ENCODE peak calls at places on chromosomes 11 and 22, in six cellular contexts. W is heart right ventricle, L is cardiac muscle cell, O is GM23248, B is upper lobe of right lung, Y is HCT116. Z is an unnamed sample. For H3K9me3, the result is how much of the 10 kb centered on the place peaks cover.

GRCh38 chr11:5291207-5291838 is 10.4 kb downstream of the OR51B4 start:
- DNase-seq in O (peak), W (no peak), B (no peak), L (peak), Y (peak), Z (no peak)

GRCh38 chr11:112925516-112926310 is 35.5 kb upstream of the NCAM1 start:
- DNase-seq in L (no peak), O (no peak), Y (no peak), B (no peak), W (no peak), Z (no peak)

GRCh38 chr11:57639321-57640067 is 10.2 kb downstream of the YPEL4 start:
- DNase-seq in L (peak), O (peak), W (no peak), Y (no peak), B (no peak), Z (no peak)

GRCh38 chr11:94452988-94453387 is 40.7 kb downstream of the MRE11 start:
- DNase-seq in B (no peak), L (no peak), O (no peak), W (no peak), Y (no peak), Z (no peak)

GRCh38 chr11:1391165-1392010 is 1.7 kb downstream of the BRSK2 start:
- DNase-seq in O (no peak), W (no peak), B (no peak), L (no peak), Y (no peak), Z (no peak)

GRCh38 chr11:95922536-95923440 is 1.1 kb downstream of the MTMR2 start:
- DNase-seq in O (peak), Y (no peak), L (no peak), B (no peak), W (no peak), Z (no peak)

GRCh38 chr11:19243143-19243542 is 2.4 kb upstream of the E2F8 start:
- DNase-seq in O (no peak), B (no peak), Y (no peak), L (no peak), W (no peak), Z (no peak)

GRCh38 chr11:66363805-66364535 is 7.6 kb downstream of the SLC29A2 start:
- DNase-seq in L (no peak), O (no peak), Y (no peak), W (no peak), B (peak), Z (peak)

GRCh38 chr22:23077627-23078461 is 7.5 kb downstream of the GNAZ start:
- DNase-seq in Y (no peak), B (no peak), W (no peak), O (no peak), L (no peak), Z (no peak)

GRCh38 chr11:11732116-11732515 is 109.7 kb upstream of the USP47 start:
- DNase-seq in O (peak), W (no peak), L (no peak), Y (no peak), B (no peak), Z (no peak)

GRCh38 chr11:120551191-120551590 is 39.6 kb downstream of the GRIK4 start:
- DNase-seq in Y (no peak), B (no peak), W (no peak), O (no peak), L (no peak), Z (no peak)

GRCh38 chr22:49013707-49014106 is 814.0 kb downstream of the BRD1 start:
- DNase-seq in Y (no peak), W (no peak), L (no peak), O (no peak), B (peak), Z (no peak)

GRCh38 chr22:40991298-40991697 is 40.1 kb downstream of the RBX1 start:
- DNase-seq in Y (no peak), O (no peak), L (no peak), W (no peak), B (no peak), Z (no peak)

GRCh38 chr11:12542186-12542935 is 131.9 kb upstream of the TEAD1 start:
- DNase-seq in W (no peak), B (no peak), L (no peak), O (peak), Y (no peak), Z (no peak)

GRCh38 chr11:78351193-78351592 is 66.4 kb downstream of the GAB2 start:
- DNase-seq in W (no peak), L (no peak), Y (no peak), B (no peak), O (peak), Z (no peak)

GRCh38 chr11:17684550-17684949 is 34.8 kb upstream of the MYOD1 start:
- DNase-seq in O (no peak), W (no peak), B (no peak), Y (no peak), L (no peak), Z (no peak)

GRCh38 chr11:57248780-57249383 is 11.8 kb upstream of the APLNR start:
- DNase-seq in O (peak), W (peak), L (peak), Y (peak), B (no peak), Z (no peak)

GRCh38 chr11:115112779-115113178 is 391.4 kb downstream of the CADM1 start:
- DNase-seq in O (no peak), W (no peak), L (no peak), B (no peak), Y (no peak), Z (no peak)

GRCh38 chr11:25734592-25735211 is 597.2 kb upstream of the ANO3 start:
- DNase-seq in B (no peak), L (peak), Y (no peak), O (peak), W (no peak), Z (no peak)

GRCh38 chr11:34512810-34513673 is 552 bp downstream of the ELF5 start:
- DNase-seq in O (peak), Y (peak), L (peak), B (peak), W (peak), Z (no peak)

GRCh38 chr11:129277216-129277838 is 85.2 kb upstream of the ARHGAP32 start:
- DNase-seq in L (peak), B (no peak), W (no peak), Y (no peak), O (peak), Z (no peak)

GRCh38 chr22:27624705-27625104 is 176.9 kb downstream of the MN1 start:
- DNase-seq in B (no peak), O (no peak), W (no peak), L (no peak), Y (no peak), Z (no peak)

GRCh38 chr11:61550665-61551227 is 30.1 kb downstream of the SYT7 start:
- DNase-seq in O (no peak), L (no peak), Y (no peak), W (no peak), B (no peak), Z (no peak)

GRCh38 chr11:74673956-74674355 is 57.3 kb downstream of the CHRDL2 start:
- DNase-seq in W (no peak), B (no peak), Y (no peak), O (no peak), L (no peak), Z (no peak)

GRCh38 chr11:5508605-5509004 is 1.2 kb downstream of the UBQLN3 start:
- DNase-seq in O (no peak), L (no peak), W (no peak), B (no peak), Y (no peak), Z (no peak)

GRCh38 chr11:442611-443081 is 835 bp upstream of the ANO9 start:
- DNase-seq in B (no peak), O (no peak), W (no peak), Y (no peak), L (no peak), Z (no peak)

GRCh38 chr11:80477178-80477577 is 1036.3 kb upstream of the TENM4 start:
- DNase-seq in O (no peak), B (no peak), W (no peak), L (no peak), Y (no peak), Z (no peak)

DNA sequence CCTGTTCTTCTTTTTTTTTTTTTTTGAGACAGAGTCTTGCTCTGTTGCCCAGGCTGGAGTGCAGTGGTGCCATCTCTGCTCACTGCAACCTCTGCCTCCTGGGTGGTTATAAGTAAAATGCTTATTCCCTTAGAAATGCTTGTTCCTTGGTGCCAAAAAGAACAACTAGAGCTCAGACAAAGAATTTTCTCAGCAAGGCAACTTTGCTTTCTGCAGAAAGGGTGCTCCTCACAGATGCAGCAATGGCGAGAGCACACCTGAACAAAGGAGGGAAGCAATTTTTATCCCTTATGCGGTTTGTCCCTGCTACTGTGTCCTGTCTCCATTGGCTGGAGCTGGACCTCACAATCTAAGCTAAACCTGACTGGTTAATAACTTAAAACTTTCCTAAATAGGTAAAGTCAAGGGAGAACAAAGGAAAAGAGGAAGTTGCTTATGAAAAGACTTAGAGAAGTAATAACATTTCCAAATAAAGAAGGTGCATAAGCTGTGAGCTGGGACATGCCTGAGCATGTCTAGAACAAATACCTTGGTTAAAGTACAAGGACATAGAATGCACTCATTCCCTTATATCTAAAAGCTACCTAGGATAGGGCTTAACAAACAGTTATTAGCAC is 90.0 kb upstream of the PRR5 start:
- DNase-seq in B (no peak), Y (no peak), L (no peak), O (no peak), W (no peak), Z (no peak)
- H3K9me3 ChIP-seq in B (under half), Y (under half), L (under half), O (under half), W (half or more), Z (under half)

GRCh38 chr11:70703141-70704052 is 305.1 kb downstream of the CTTN start:
- DNase-seq in Y (no peak), L (no peak), B (peak), W (no peak), O (no peak), Z (no peak)
- H3K9me3 ChIP-seq in Y (under half), L (under half), B (under half), W (under half), O (under half), Z (under half)

DNA sequence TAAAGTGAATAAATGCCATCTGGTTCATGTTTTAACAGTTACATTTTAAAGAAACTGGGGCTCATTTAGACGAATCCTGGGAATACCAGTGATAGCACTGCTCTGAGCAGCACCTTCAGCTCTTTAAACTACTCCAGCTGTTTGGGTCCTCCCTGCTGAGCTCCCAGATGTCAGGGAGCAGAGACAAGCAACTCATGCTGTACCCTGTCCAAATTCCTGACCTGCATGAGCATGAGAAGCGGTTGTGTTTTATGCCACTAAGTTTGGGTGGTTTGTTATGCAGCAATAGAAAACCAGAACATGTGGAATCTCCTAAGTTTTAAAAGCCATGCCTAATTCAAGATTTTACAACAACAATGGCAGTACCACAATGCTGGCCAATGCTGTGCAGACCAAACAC is 90.1 kb downstream of the FDX1 start:
- DNase-seq in W (no peak), B (no peak), L (no peak), O (peak), Y (no peak), Z (no peak)
- H3K9me3 ChIP-seq in W (under half), B (under half), L (under half), O (under half), Y (under half), Z (under half)

GRCh38 chr11:91956711-91957110 is 267.9 kb upstream of the FAT3 start:
- DNase-seq in L (no peak), B (no peak), Y (no peak), O (no peak), W (no peak), Z (no peak)
- H3K9me3 ChIP-seq in L (under half), B (under half), Y (under half), O (under half), W (under half), Z (under half)

GRCh38 chr22:46835693-46836092 is 73.2 kb downstream of the TBC1D22A start:
- DNase-seq in Y (no peak), L (no peak), O (no peak), W (no peak), B (no peak), Z (no peak)
- H3K9me3 ChIP-seq in Y (under half), L (under half), O (under half), W (under half), B (under half), Z (under half)

DNA sequence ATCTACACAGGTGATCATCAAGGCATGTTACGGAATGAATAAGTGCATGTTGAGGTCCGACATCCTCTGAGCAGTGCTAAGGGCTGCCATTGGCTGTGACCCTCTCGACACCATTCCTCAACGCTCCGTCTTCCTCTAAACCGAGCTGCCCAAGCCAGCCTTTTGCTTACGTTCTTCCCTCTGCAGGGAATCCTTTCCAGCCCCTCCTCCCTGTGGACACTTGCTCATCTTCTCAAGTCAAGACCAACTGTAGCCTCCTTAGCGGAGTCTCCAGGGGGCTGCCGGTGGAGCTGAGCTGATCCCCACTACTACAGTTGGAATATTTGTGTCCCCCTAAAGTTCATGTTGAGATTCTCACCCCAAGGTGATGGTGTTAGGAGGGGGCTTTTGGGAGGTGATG is 781.0 kb downstream of the TBC1D22A start:
- DNase-seq in O (no peak), Y (no peak), B (no peak), W (no peak), L (no peak), Z (no peak)
- H3K9me3 ChIP-seq in O (under half), Y (under half), B (under half), W (under half), L (under half), Z (under half)

GRCh38 chr11:122978303-122978620 is 3.4 kb downstream of the BSX start:
- DNase-seq in O (no peak), W (no peak), L (no peak), B (no peak), Y (no peak), Z (no peak)

GRCh38 chr11:122979815-122980656 is 1.6 kb downstream of the BSX start:
- DNase-seq in Y (no peak), W (no peak), O (no peak), B (no peak), L (no peak), Z (no peak)

GRCh38 chr11:122977455-122978302 is 4.0 kb downstream of the BSX start:
- DNase-seq in O (peak), Y (no peak), L (peak), W (no peak), B (no peak), Z (no peak)

GRCh38 chr11:122976734-122977454 is 4.7 kb downstream of the BSX start:
- DNase-seq in Y (no peak), B (no peak), W (no peak), L (no peak), O (peak), Z (no peak)

GRCh38 chr11:122979103-122979814 is 2.4 kb downstream of the BSX start:
- DNase-seq in Y (no peak), L (no peak), O (no peak), B (no peak), W (no peak), Z (no peak)
- H3K9me3 ChIP-seq in Y (under half), L (under half), O (under half), B (under half), W (under half), Z (under half)

GRCh38 chr11:106475181-106475580 is 397.7 kb downstream of the AASDHPPT start:
- DNase-seq in O (no peak), W (no peak), L (no peak), B (no peak), Y (no peak), Z (no peak)
- H3K9me3 ChIP-seq in O (under half), W (under half), L (under half), B (under half), Y (under half), Z (under half)